ENCODE peak calls at places on chromosome 20, in ten cellular contexts. U is lung, X is cardiac muscle cell, O is pancreas, M is PC-9, K is HCT116, A is fibroblast of lung, L is psoas muscle, W is PC-3, T is gastrocnemius medialis. B is an unnamed sample. For H3K27me3 and H3K4me1, the result is how much of the 10 kb centered on the place peaks cover.

GRCh38 chr20:8020314-8021079 is 936 bp upstream of the TMX4 start:
- DNase-seq in U (no peak), X (no peak), O (no peak), M (no peak), K (no peak), A (peak), L (no peak), W (peak), T (no peak), B (no peak)

GRCh38 chr20:59030911-59031310 is 1.2 kb downstream of the ATP5F1E start:
- DNase-seq in U (no peak), X (no peak), O (no peak), M (no peak), K (no peak), A (no peak), L (no peak), W (peak), T (no peak), B (no peak)

GRCh38 chr20:47318596-47319516 is 37.6 kb downstream of the ZMYND8 start:
- DNase-seq in U (peak), X (peak), O (peak), M (peak), K (no peak), A (peak), L (peak), W (peak), T (peak), B (peak)

GRCh38 chr20:43776691-43777090 is 49.9 kb upstream of the GTSF1L start:
- DNase-seq in U (no peak), X (no peak), O (no peak), M (no peak), K (no peak), A (no peak), L (no peak), W (peak), T (no peak), B (no peak)

GRCh38 chr20:35648836-35649235 is 15.9 kb downstream of the CPNE1 start:
- DNase-seq in U (no peak), X (no peak), O (no peak), M (no peak), K (no peak), A (no peak), L (no peak), W (peak), T (no peak), B (no peak)

GRCh38 chr20:50545123-50545522 is 34.9 kb downstream of the PTPN1 start:
- DNase-seq in U (no peak), X (no peak), O (no peak), M (no peak), K (no peak), A (peak), L (no peak), W (no peak), T (no peak), B (no peak)

GRCh38 chr20:58521763-58522162 is 6.6 kb upstream of the APCDD1L start:
- DNase-seq in U (no peak), X (no peak), O (no peak), M (no peak), K (no peak), A (no peak), L (no peak), W (no peak), T (no peak), B (peak)

GRCh38 chr20:32052090-32052791 is at the start of gene HCK:
- DNase-seq in U (peak), X (peak), O (no peak), M (no peak), K (no peak), A (no peak), L (peak), W (no peak), T (no peak), B (no peak)

GRCh38 chr20:64145458-64146300 is 18.6 kb upstream of the MYT1 start:
- DNase-seq in U (no peak), X (no peak), O (no peak), M (no peak), K (peak), A (no peak), L (no peak), W (no peak), T (no peak), B (peak)
- TF ChIP-seq CTCF in U (no peak), X (no peak), O (no peak), M (peak), K (no peak), A (no peak), L (no peak), W (peak), T (no peak), B (peak)

GRCh38 chr20:56827763-56828162 is 198.7 kb downstream of the TFAP2C start:
- DNase-seq in U (no peak), X (no peak), O (no peak), M (no peak), K (no peak), A (no peak), L (no peak), W (no peak), T (no peak), B (no peak)

GRCh38 chr20:56829788-56830385 is 200.8 kb downstream of the TFAP2C start:
- DNase-seq in U (no peak), X (no peak), O (no peak), M (no peak), K (no peak), A (no peak), L (no peak), W (peak), T (no peak), B (peak)

GRCh38 chr20:56826971-56827645 is 198.0 kb downstream of the TFAP2C start:
- DNase-seq in U (no peak), X (no peak), O (no peak), M (no peak), K (no peak), A (no peak), L (peak), W (peak), T (no peak), B (peak)

GRCh38 chr20:56828402-56828801 is 199.3 kb downstream of the TFAP2C start:
- DNase-seq in U (no peak), X (no peak), O (no peak), M (no peak), K (no peak), A (no peak), L (no peak), W (no peak), T (no peak), B (no peak)

GRCh38 chr20:56826306-56826970 is 197.3 kb downstream of the TFAP2C start:
- DNase-seq in U (no peak), X (no peak), O (no peak), M (no peak), K (no peak), A (no peak), L (no peak), W (no peak), T (no peak), B (no peak)
- H3K27me3 ChIP-seq in U (under half), X (under half), O (under half), M (under half), K (under half), A (under half), L (under half), W (under half), T (under half), B (under half)

DNA sequence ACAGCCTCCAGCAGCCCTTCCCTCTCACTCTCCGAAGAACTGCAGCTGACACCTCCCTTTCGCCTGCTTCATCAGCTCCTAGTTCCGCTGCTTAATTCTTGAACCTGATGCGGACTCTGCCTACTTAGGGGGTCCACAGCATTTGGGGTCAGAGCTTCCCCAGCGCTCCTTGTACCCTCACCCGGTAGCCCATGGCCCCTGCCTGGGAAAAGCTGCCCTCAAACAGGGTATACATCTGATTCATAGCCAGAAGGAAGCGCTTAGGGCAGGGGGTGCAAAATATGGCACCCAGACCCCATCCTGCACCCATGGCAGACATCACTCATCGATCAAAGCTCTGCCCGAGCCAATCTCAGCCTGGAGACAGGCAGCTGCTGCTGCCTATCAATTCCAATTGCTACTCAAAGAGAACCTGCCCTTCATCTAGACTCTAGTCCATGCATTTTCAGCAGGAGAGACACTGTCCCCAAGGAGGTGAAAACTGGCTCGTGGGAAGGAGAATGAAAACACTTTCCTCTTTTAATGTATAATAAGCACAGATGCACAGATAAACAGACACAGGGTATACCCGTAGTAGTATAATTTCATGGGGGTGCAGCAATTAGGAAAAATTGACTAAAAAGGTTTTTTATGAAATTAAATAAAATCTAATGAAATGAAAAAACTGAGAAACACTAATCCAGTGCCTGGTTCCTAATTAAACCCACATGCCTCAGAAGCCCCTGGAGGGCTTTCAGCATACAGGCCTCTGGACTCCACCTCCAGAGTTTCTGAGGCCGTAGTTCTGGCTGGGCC is 194.8 kb downstream of the PREX1 start:
- DNase-seq in U (no peak), X (no peak), O (no peak), M (no peak), K (no peak), A (no peak), L (no peak), W (no peak), T (no peak), B (no peak)
- H3K4me1 ChIP-seq in U (under half), X (under half), O (under half), M (under half), K (under half), A (under half), L (under half), W (under half), T (under half), B (under half)

GRCh38 chr20:4041748-4042411 is 26.5 kb upstream of the RNF24 start:
- DNase-seq in U (peak), X (no peak), O (peak), M (peak), K (peak), A (peak), L (peak), W (peak), T (peak), B (no peak)

GRCh38 chr20:4036351-4036750 is 21.0 kb upstream of the RNF24 start:
- DNase-seq in U (no peak), X (no peak), O (no peak), M (no peak), K (no peak), A (no peak), L (no peak), W (no peak), T (no peak), B (no peak)

GRCh38 chr20:4040283-4041179 is 25.2 kb upstream of the RNF24 start:
- DNase-seq in U (no peak), X (no peak), O (peak), M (no peak), K (no peak), A (peak), L (no peak), W (peak), T (no peak), B (no peak)

GRCh38 chr20:4038676-4039075 is 23.3 kb upstream of the RNF24 start:
- DNase-seq in U (no peak), X (no peak), O (no peak), M (no peak), K (no peak), A (no peak), L (no peak), W (no peak), T (no peak), B (no peak)

GRCh38 chr20:4038047-4038459 is 22.7 kb upstream of the RNF24 start:
- DNase-seq in U (peak), X (peak), O (no peak), M (peak), K (no peak), A (peak), L (peak), W (peak), T (peak), B (peak)
- TF ChIP-seq CTCF in U (no peak), X (no peak), O (no peak), M (no peak), K (no peak), A (no peak), L (no peak), W (no peak), T (no peak), B (no peak)

B was measured in Caco-2.